ENCODE peak calls at places on chromosomes 13 and 19, in ten cellular contexts. D is heart right ventricle, Y is upper lobe of right lung, L is AG04450, U is foreskin fibroblast, H is left lung, V is heart left ventricle, S is AG04449, B is dorsolateral prefrontal cortex, E is IMR-90. A is an unnamed sample.

GRCh38 chr19:2726904-2727639 is 5.9 kb upstream of the DIRAS1 start:
- DNase-seq in D (no peak), Y (no peak), L (no peak), U (peak; percentile 23), H (no peak), V (no peak), S (no peak), B (no peak), E (no peak), A (no peak)

GRCh38 chr13:87089391-87089790 is 581.8 kb upstream of the SLITRK5 start:
- DNase-seq in D (no peak), Y (no peak), L (peak; percentile 58), U (peak; percentile 5), H (no peak), V (no peak), S (no peak), B (no peak), E (peak; percentile 95), A (no peak)

GRCh38 chr19:7101498-7102253 is 32.2 kb downstream of the ZNF557 start:
- DNase-seq in D (no peak), Y (no peak), L (no peak), U (no peak), H (no peak), V (no peak), S (no peak), B (no peak), E (no peak), A (no peak)

GRCh38 chr13:43364210-43365041 is 341.0 kb downstream of the DNAJC15 start:
- DNase-seq in D (peak; percentile 31), Y (no peak), L (peak; percentile 29), U (no peak), H (no peak), V (no peak), S (no peak), B (no peak), E (peak; percentile 70), A (no peak)

GRCh38 chr13:58097831-58098230 is 466.3 kb downstream of the PCDH17 start:
- DNase-seq in D (no peak), Y (no peak), L (no peak), U (no peak), H (no peak), V (no peak), S (no peak), B (no peak), E (no peak), A (peak; percentile 96)

GRCh38 chr13:47457631-47458030 is 543.4 kb downstream of the SUCLA2 start:
- DNase-seq in D (no peak), Y (no peak), L (no peak), U (peak; percentile 48), H (no peak), V (no peak), S (peak; percentile 67), B (no peak), E (peak; percentile 49), A (no peak)

GRCh38 chr19:24054044-24054935 is 32.7 kb upstream of the ZNF254 start:
- DNase-seq in D (no peak), Y (no peak), L (peak; percentile 58), U (peak; percentile 90), H (no peak), V (no peak), S (peak; percentile 57), B (no peak), E (peak; percentile 95), A (no peak)

GRCh38 chr13:25179011-25179410 is 6.9 kb upstream of the AMER2 start:
- DNase-seq in D (no peak), Y (no peak), L (no peak), U (no peak), H (no peak), V (no peak), S (no peak), B (no peak), E (no peak), A (no peak)

GRCh38 chr13:95553614-95554385 is 1.3 kb downstream of the CLDN10 start:
- DNase-seq in D (no peak), Y (no peak), L (no peak), U (no peak), H (peak; percentile 45), V (no peak), S (no peak), B (no peak), E (no peak), A (no peak)

GRCh38 chr13:112711528-112712265 is 21.9 kb downstream of the ATP11A start:
- DNase-seq in D (peak; percentile 88), Y (peak; percentile 86), L (peak; percentile 96), U (peak; percentile 97), H (peak; percentile 89), V (no peak), S (peak; percentile 84), B (peak; percentile 56), E (peak; percentile 98), A (peak; percentile 97)

GRCh38 chr13:113746671-113747070 is 12.4 kb upstream of the TMEM255B start:
- DNase-seq in D (no peak), Y (no peak), L (no peak), U (no peak), H (no peak), V (peak; percentile 16), S (no peak), B (no peak), E (no peak), A (no peak)

GRCh38 chr19:49120868-49121267 is 1.5 kb downstream of the PPFIA3 start:
- DNase-seq in D (no peak), Y (no peak), L (no peak), U (no peak), H (no peak), V (no peak), S (no peak), B (no peak), E (no peak), A (no peak)

GRCh38 chr19:36528921-36529518 is 949 bp upstream of the ZNF260 start:
- DNase-seq in D (no peak), Y (no peak), L (no peak), U (no peak), H (no peak), V (no peak), S (no peak), B (no peak), E (no peak), A (no peak)

GRCh38 chr19:41386442-41386841 is 10.1 kb downstream of the TMEM91 start:
- DNase-seq in D (no peak), Y (no peak), L (no peak), U (no peak), H (no peak), V (no peak), S (no peak), B (no peak), E (no peak), A (no peak)

GRCh38 chr19:28454083-28454482 is 758.9 kb downstream of the UQCRFS1 start:
- DNase-seq in D (no peak), Y (no peak), L (no peak), U (no peak), H (no peak), V (no peak), S (no peak), B (no peak), E (no peak), A (no peak)

GRCh38 chr13:96772426-96772825 is 221.8 kb downstream of the OXGR1 start:
- DNase-seq in D (no peak), Y (no peak), L (no peak), U (no peak), H (no peak), V (no peak), S (no peak), B (no peak), E (no peak), A (no peak)

GRCh38 chr13:45055198-45055901 is 65.0 kb upstream of the GTF2F2 start:
- DNase-seq in D (no peak), Y (no peak), L (peak; percentile 67), U (peak; percentile 92), H (no peak), V (no peak), S (peak; percentile 80), B (no peak), E (peak; percentile 93), A (peak; percentile 55)

GRCh38 chr19:55372316-55373081 is 2.2 kb upstream of the IL11 start:
- DNase-seq in D (no peak), Y (no peak), L (no peak), U (peak; percentile 72), H (no peak), V (no peak), S (no peak), B (no peak), E (peak; percentile 84), A (no peak)

DNA sequence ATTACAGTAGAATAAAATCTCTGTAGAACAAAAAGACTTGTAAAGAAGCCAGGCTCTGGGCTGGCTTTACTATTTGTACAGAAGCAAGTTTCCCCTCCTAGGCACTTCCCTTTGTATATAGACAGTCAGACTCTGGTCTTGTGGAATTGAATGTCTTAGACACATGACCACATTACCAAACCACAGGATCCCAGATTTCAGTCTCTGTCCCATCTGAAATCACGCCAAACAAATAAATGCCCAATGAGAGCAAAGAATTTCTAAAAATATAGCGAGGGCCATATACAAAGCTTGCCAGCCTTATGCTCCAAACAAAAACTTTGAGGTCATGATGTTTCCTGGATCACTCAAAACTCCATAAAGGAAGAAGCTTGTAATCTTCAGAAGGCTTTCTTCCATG is 23.9 kb downstream of the CCDC70 start:
- DNase-seq in D (no peak), Y (no peak), L (no peak), U (no peak), H (no peak), V (no peak), S (no peak), B (no peak), E (no peak), A (no peak)
- TF ChIP-seq CTCF in D (no peak), Y (no peak), L (no peak), U (no peak), H (no peak), V (no peak), S (no peak), B (no peak), E (no peak), A (no peak)

GRCh38 chr19:11337080-11337479 is 2.4 kb downstream of the RAB3D start:
- DNase-seq in D (no peak), Y (no peak), L (no peak), U (no peak), H (no peak), V (no peak), S (no peak), B (no peak), E (no peak), A (no peak)
- H3K4me3 ChIP-seq in D (no peak overlapping the region), Y (no peak overlapping the region), L (no peak overlapping the region), U (no peak overlapping the region), H (no peak overlapping the region), V (no peak overlapping the region), S (no peak overlapping the region), B (no peak overlapping the region), E (no peak overlapping the region), A (no peak overlapping the region)

GRCh38 chr13:46184277-46184699 is 2.3 kb upstream of the LCP1 start:
- DNase-seq in D (peak; percentile 20), Y (no peak), L (no peak), U (peak; percentile 9), H (peak; percentile 53), V (no peak), S (no peak), B (no peak), E (no peak), A (no peak)
- TF ChIP-seq CTCF in D (peak; percentile 42), Y (peak; percentile 42), L (peak; percentile 33), U (peak; percentile 18), H (no peak), V (no peak), S (peak; percentile 16), B (peak; percentile 35), E (peak; percentile 17), A (peak; percentile 75)

DNA sequence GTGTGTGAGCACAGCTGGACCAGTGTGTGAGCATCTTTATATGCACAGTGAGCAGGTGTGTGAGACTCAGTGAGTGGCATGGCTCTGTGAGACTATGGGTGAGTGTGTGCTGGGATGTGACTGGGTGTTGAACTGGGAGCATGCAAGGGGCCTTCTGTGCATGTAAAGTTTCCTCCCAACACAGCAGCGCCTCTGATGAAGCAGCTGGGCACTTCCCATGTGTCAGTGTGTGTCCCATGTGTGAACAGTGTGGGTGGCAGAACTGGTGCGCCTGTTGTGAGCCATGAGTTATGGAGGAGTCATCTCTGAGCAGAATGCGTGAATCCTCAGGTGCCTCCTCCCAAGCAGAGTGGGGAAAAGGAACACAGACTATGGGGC is 24.1 kb downstream of the LGALS16 start:
- DNase-seq in D (no peak), Y (no peak), L (no peak), U (no peak), H (no peak), V (no peak), S (no peak), B (no peak), E (no peak), A (no peak)
- H3K4me3 ChIP-seq in D (no peak overlapping the region), Y (no peak overlapping the region), L (no peak overlapping the region), U (no peak overlapping the region), H (no peak overlapping the region), V (no peak overlapping the region), S (no peak overlapping the region), B (no peak overlapping the region), E (no peak overlapping the region), A (no peak overlapping the region)

A was measured in retinal pigment epithelial cell.